ENCODE peak calls at places on chromosomes 6 and 20, in nine cellular contexts. T is HCT116, Y is adrenal gland, N is heart left ventricle, E is A549, J is IMR-90, S is Peyer's patch, K is ovary, C is sigmoid colon. D is an unnamed sample.
A peak's percentile ranks its signal among the peaks of the same experiment; 100 is the strongest.

GRCh38 chr6:14620522-14620921 is 502.9 kb downstream of the CD83 start:
- DNase-seq in C (no peak), S (no peak), J (no peak), E (no peak), K (no peak), N (no peak), Y (no peak), T (no peak), D (no peak)

GRCh38 chr20:61054411-61054810 is 197.7 kb upstream of the CDH4 start:
- DNase-seq in T (no peak), Y (no peak), K (no peak), J (no peak), S (peak; percentile 31), N (no peak), C (no peak), E (no peak), D (no peak)

GRCh38 chr6:55379895-55380294 is 52.6 kb downstream of the GFRAL start:
- DNase-seq in J (peak; percentile 56), C (no peak), K (no peak), Y (no peak), E (no peak), S (no peak), T (no peak), N (no peak), D (no peak)

GRCh38 chr20:58518387-58518786 is 3.2 kb upstream of the APCDD1L start:
- DNase-seq in K (no peak), T (no peak), S (no peak), C (peak; percentile 27), N (no peak), Y (no peak), J (no peak), E (no peak), D (no peak)

GRCh38 chr20:23128461-23129125 is 42.5 kb upstream of the CD93 start:
- DNase-seq in C (peak; percentile 40), Y (no peak), N (no peak), S (no peak), K (no peak), E (no peak), J (no peak), T (no peak), D (no peak)

GRCh38 chr6:110217255-110217654 is 37.0 kb downstream of the CDC40 start:
- DNase-seq in Y (no peak), J (peak; percentile 43), S (no peak), K (no peak), E (no peak), C (no peak), T (no peak), N (no peak), D (no peak)

GRCh38 chr6:127857051-127857637 is 43.7 kb downstream of the THEMIS start:
- DNase-seq in N (no peak), T (no peak), Y (no peak), C (no peak), K (no peak), E (no peak), S (no peak), J (no peak), D (no peak)

GRCh38 chr20:60210779-60211617 is 252.8 kb downstream of the CDH26 start:
- DNase-seq in T (peak; percentile 23), S (peak; percentile 57), E (peak; percentile 47), N (peak; percentile 46), J (peak; percentile 60), C (no peak), K (peak; percentile 74), Y (peak; percentile 66), D (peak; percentile 63)

GRCh38 chr6:69894578-69895347 is 28.4 kb downstream of the COL19A1 start:
- DNase-seq in S (no peak), K (no peak), C (no peak), N (no peak), J (peak; percentile 53), Y (no peak), T (no peak), E (no peak), D (no peak)

GRCh38 chr6:20211941-20212391 is 303 bp downstream of the MBOAT1 start:
- DNase-seq in C (no peak), Y (no peak), N (no peak), S (peak; percentile 70), K (no peak), T (no peak), E (peak; percentile 28), J (no peak), D (peak; percentile 32)

DNA sequence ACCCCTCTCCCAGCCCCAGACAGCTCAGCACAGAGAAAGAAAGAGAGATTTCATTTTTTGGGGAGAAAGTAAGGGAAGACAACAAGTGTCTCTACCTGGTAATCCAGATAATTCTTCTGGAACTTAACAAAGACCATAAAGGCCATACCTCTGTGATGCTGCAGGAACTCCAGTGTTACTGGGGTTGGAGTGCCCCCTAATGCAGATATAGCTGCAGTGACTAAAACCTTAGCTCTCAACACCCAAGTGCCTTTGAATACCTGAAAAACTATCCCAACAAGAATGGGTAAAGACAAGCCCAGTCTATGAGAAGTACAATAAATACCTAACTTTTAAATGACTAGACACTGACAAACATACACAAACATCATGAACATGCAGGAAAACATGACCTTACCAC is 365.3 kb upstream of the PTCHD4 start:
- DNase-seq in E (no peak), K (no peak), N (no peak), C (no peak), Y (no peak), S (no peak), T (no peak), J (peak; percentile 30), D (no peak)
- TF ChIP-seq CTCF in E (peak; percentile 15), K (no peak), N (no peak), C (no peak), Y (no peak), S (no peak), T (peak; percentile 32), J (peak; percentile 57), D (no peak)

DNA sequence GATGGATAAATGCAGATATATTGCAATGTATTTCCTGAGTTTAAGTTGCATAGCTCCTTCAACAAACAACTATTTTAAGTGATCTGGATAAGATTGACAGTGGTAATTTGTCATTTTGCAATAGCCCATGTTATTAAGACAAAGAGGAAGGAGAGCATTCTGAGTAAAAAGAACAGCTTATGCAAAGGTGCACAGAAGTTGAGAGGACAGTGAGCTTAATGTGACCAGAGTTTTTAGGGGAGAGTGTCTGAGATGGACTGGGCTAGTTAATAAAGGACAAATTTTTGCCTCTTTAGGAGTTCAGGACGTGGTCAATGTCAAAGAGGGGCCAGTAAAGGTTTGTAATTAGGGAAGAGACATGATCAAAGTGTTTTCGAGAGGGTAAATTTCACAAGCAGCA is 48.8 kb upstream of the FBXO30 start:
- DNase-seq in Y (no peak), E (no peak), K (no peak), T (no peak), J (no peak), N (no peak), S (no peak), C (no peak), D (no peak)
- TF ChIP-seq POLR2A in Y (no peak), E (no peak), K (no peak), T (no peak), J (no peak), N (no peak), S (no peak), C (no peak), D (no peak)

GRCh38 chr20:48684501-48685041 is 143.2 kb downstream of the PREX1 start:
- DNase-seq in T (no peak), N (no peak), J (no peak), E (no peak), C (no peak), Y (no peak), K (no peak), S (no peak), D (no peak)

GRCh38 chr20:48686238-48687096 is 141.3 kb downstream of the PREX1 start:
- DNase-seq in N (peak; percentile 50), T (no peak), K (no peak), S (no peak), E (no peak), J (no peak), C (no peak), Y (no peak), D (no peak)

GRCh38 chr20:48683467-48684175 is 144.2 kb downstream of the PREX1 start:
- DNase-seq in S (no peak), E (no peak), C (no peak), K (no peak), Y (no peak), N (no peak), T (no peak), J (no peak), D (no peak)

GRCh38 chr20:48687097-48687800 is 140.6 kb downstream of the PREX1 start:
- DNase-seq in C (no peak), S (no peak), T (no peak), K (no peak), N (no peak), E (no peak), Y (no peak), J (no peak), D (no peak)

DNA sequence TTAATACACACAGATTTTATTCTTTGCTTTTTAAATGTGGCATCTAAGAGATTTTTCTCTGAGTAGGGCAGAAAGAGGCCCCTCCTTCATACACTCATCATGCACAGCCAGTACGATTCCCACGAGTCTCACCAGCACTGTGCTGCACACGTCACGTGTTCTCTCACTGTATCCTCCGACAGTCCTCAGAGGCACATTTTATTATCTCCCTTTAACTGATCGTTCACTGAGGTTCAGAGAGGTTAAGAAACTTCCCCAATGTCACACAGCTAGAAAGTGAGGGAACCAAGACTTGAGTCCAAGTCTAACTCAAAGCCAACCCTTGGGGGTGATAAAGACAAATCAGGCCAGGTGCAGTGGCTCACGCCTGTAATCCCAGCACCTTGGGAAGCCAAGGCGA is 142.5 kb downstream of the PREX1 start:
- DNase-seq in T (no peak), K (no peak), S (no peak), C (no peak), Y (no peak), E (no peak), N (no peak), J (no peak), D (no peak)
- TF ChIP-seq CTCF in T (no peak), K (no peak), S (no peak), C (no peak), Y (no peak), E (no peak), N (no peak), J (no peak), D (no peak)

GRCh38 chr20:48829940-48830339 is 2.1 kb upstream of the PREX1 start:
- DNase-seq in C (no peak), J (no peak), N (no peak), S (no peak), K (no peak), E (no peak), T (no peak), Y (no peak), D (no peak)

GRCh38 chr20:48828734-48829460 is 1.1 kb upstream of the PREX1 start:
- DNase-seq in K (no peak), E (peak; percentile 43), T (no peak), C (no peak), J (no peak), S (peak; percentile 36), Y (no peak), N (no peak), D (no peak)

GRCh38 chr20:48826064-48826463 is 1.7 kb downstream of the PREX1 start:
- DNase-seq in J (no peak), S (no peak), C (no peak), E (no peak), K (no peak), Y (no peak), N (no peak), T (no peak), D (no peak)

GRCh38 chr20:48826883-48827771 is 672 bp downstream of the PREX1 start:
- DNase-seq in E (no peak), S (peak; percentile 60), Y (no peak), K (no peak), J (no peak), T (no peak), C (no peak), N (no peak), D (no peak)

GRCh38 chr20:48827880-48828733 is at the start of gene PREX1:
- DNase-seq in Y (peak; percentile 86), J (peak; percentile 61), E (peak; percentile 77), C (peak; percentile 81), S (peak; percentile 92), T (no peak), K (peak; percentile 62), N (peak; percentile 86), D (peak; percentile 73)
- TF ChIP-seq POLR2A in Y (peak; percentile 7), J (no peak), E (peak; percentile 47), C (no peak), S (no peak), T (no peak), K (no peak), N (peak; percentile 59), D (no peak)